ENCODE peak calls at places on chromosomes 2 and 18, in four cellular contexts. One of them, this sample, is unnamed.

GRCh38 chr18:45103319-45104070 is 422.8 kb downstream of the SETBP1 start:
- DNase-seq in cardiac fibroblast: no peak
- DNase-seq in heart right ventricle: no peak
- DNase-seq in ACHN: no peak
- DNase-seq in this sample: no peak

GRCh38 chr18:63298393-63299015 is 21.1 kb downstream of the BCL2 start:
- DNase-seq in heart right ventricle: no peak
- DNase-seq in cardiac fibroblast: no peak
- DNase-seq in ACHN: no peak
- DNase-seq in this sample: no peak

GRCh38 chr18:55337153-55337552 is 250.8 kb downstream of the TCF4 start:
- DNase-seq in heart right ventricle: no peak
- DNase-seq in cardiac fibroblast: no peak
- DNase-seq in ACHN: no peak
- DNase-seq in this sample: no peak

GRCh38 chr18:46650681-46651080 is 6.3 kb downstream of the LOXHD1 start:
- DNase-seq in cardiac fibroblast: no peak
- DNase-seq in ACHN: no peak
- DNase-seq in heart right ventricle: no peak
- DNase-seq in this sample: no peak

GRCh38 chr2:236309669-236310029 is 45.4 kb upstream of the ASB18 start:
- DNase-seq in cardiac fibroblast: peak; percentile 2
- DNase-seq in ACHN: peak; percentile 31
- DNase-seq in heart right ventricle: peak; percentile 9
- DNase-seq in this sample: peak; percentile 17

GRCh38 chr18:49224130-49224529 is 236.3 kb downstream of the DYM start:
- DNase-seq in cardiac fibroblast: no peak
- DNase-seq in ACHN: no peak
- DNase-seq in heart right ventricle: no peak
- DNase-seq in this sample: no peak

GRCh38 chr2:10688921-10689807 is 611 bp downstream of the NOL10 start:
- DNase-seq in ACHN: peak; percentile 12
- DNase-seq in cardiac fibroblast: peak; percentile 20
- DNase-seq in heart right ventricle: peak; percentile 21
- DNase-seq in this sample: peak; percentile 32

GRCh38 chr2:46984642-46985476 is 69.3 kb upstream of the MCFD2 start:
- DNase-seq in heart right ventricle: peak; percentile 54
- DNase-seq in cardiac fibroblast: peak; percentile 98
- DNase-seq in ACHN: peak; percentile 96
- DNase-seq in this sample: peak; percentile 97

GRCh38 chr2:27655155-27655951 is 8.1 kb downstream of the SUPT7L start:
- DNase-seq in cardiac fibroblast: peak; percentile 78
- DNase-seq in ACHN: peak; percentile 35
- DNase-seq in heart right ventricle: no peak
- DNase-seq in this sample: peak; percentile 72

GRCh38 chr2:111618953-111619902 is 264.8 kb downstream of the ANAPC1 start:
- DNase-seq in heart right ventricle: no peak
- DNase-seq in cardiac fibroblast: peak; percentile 28
- DNase-seq in ACHN: peak; percentile 45
- DNase-seq in this sample: peak; percentile 44

GRCh38 chr2:189570565-189570964 is 10.0 kb downstream of the SLC40A1 start:
- DNase-seq in cardiac fibroblast: peak; percentile 59
- DNase-seq in heart right ventricle: no peak
- DNase-seq in ACHN: peak; percentile 69
- DNase-seq in this sample: peak; percentile 69

GRCh38 chr2:156405586-156405985 is 30.6 kb upstream of the GPD2 start:
- DNase-seq in cardiac fibroblast: peak; percentile 56
- DNase-seq in ACHN: no peak
- DNase-seq in heart right ventricle: no peak
- DNase-seq in this sample: peak; percentile 62

GRCh38 chr2:150690870-150691269 is 203.4 kb upstream of the RND3 start:
- DNase-seq in cardiac fibroblast: peak; percentile 68
- DNase-seq in heart right ventricle: no peak
- DNase-seq in ACHN: no peak
- DNase-seq in this sample: peak; percentile 73

GRCh38 chr2:168184896-168185513 is 62.4 kb downstream of the STK39 start:
- DNase-seq in heart right ventricle: no peak
- DNase-seq in cardiac fibroblast: no peak
- DNase-seq in ACHN: no peak
- DNase-seq in this sample: no peak

GRCh38 chr2:175153-175786 is 88.6 kb downstream of the SH3YL1 start:
- DNase-seq in heart right ventricle: no peak
- DNase-seq in ACHN: no peak
- DNase-seq in cardiac fibroblast: no peak
- DNase-seq in this sample: no peak

GRCh38 chr2:160221391-160222276 is 21.6 kb upstream of the ITGB6 start:
- DNase-seq in heart right ventricle: peak; percentile 42
- DNase-seq in ACHN: peak; percentile 48
- DNase-seq in cardiac fibroblast: peak; percentile 55
- DNase-seq in this sample: peak; percentile 80

GRCh38 chr2:160405077-160405865 is 88.3 kb downstream of the RBMS1 start:
- DNase-seq in heart right ventricle: no peak
- DNase-seq in cardiac fibroblast: no peak
- DNase-seq in ACHN: no peak
- DNase-seq in this sample: no peak

GRCh38 chr2:204655626-204656025 is 110.4 kb downstream of the PARD3B start:
- DNase-seq in cardiac fibroblast: no peak
- DNase-seq in heart right ventricle: no peak
- DNase-seq in ACHN: no peak
- DNase-seq in this sample: no peak

GRCh38 chr2:84257871-84258270 is 201.2 kb downstream of the SUCLG1 start:
- DNase-seq in cardiac fibroblast: no peak
- DNase-seq in heart right ventricle: no peak
- DNase-seq in ACHN: peak; percentile 10
- DNase-seq in this sample: no peak

GRCh38 chr2:235870515-235870914 is 297.7 kb downstream of the GBX2 start:
- DNase-seq in heart right ventricle: no peak
- DNase-seq in ACHN: peak; percentile 22
- DNase-seq in cardiac fibroblast: no peak
- DNase-seq in this sample: peak; percentile 11

GRCh38 chr18:25310045-25310444 is 41.9 kb downstream of the ZNF521 start:
- DNase-seq in heart right ventricle: no peak
- DNase-seq in ACHN: peak; percentile 13
- DNase-seq in cardiac fibroblast: peak; percentile 68
- DNase-seq in this sample: peak; percentile 89

GRCh38 chr18:73980289-73980979 is 167.2 kb downstream of the FBXO15 start:
- DNase-seq in heart right ventricle: no peak
- DNase-seq in cardiac fibroblast: peak; percentile 42
- DNase-seq in ACHN: peak; percentile 43
- DNase-seq in this sample: peak; percentile 51

GRCh38 chr2:100641115-100641415 is 78.3 kb downstream of the PDCL3 start:
- DNase-seq in ACHN: no peak
- DNase-seq in heart right ventricle: no peak
- DNase-seq in cardiac fibroblast: no peak
- DNase-seq in this sample: no peak

GRCh38 chr2:20091305-20091991 is 40.0 kb upstream of the LAPTM4A start:
- DNase-seq in heart right ventricle: peak; percentile 42
- DNase-seq in cardiac fibroblast: peak; percentile 97
- DNase-seq in ACHN: peak; percentile 90
- DNase-seq in this sample: peak; percentile 97

GRCh38 chr2:65527451-65528240 is 95.2 kb upstream of the SPRED2 start:
- DNase-seq in cardiac fibroblast: no peak
- DNase-seq in heart right ventricle: no peak
- DNase-seq in ACHN: no peak
- DNase-seq in this sample: no peak

GRCh38 chr18:59269563-59270214 is 3.6 kb downstream of the RAX start:
- DNase-seq in cardiac fibroblast: no peak
- DNase-seq in ACHN: no peak
- DNase-seq in heart right ventricle: no peak
- DNase-seq in this sample: no peak

GRCh38 chr2:162282765-162283425 is 35.6 kb downstream of the IFIH1 start:
- DNase-seq in heart right ventricle: no peak
- DNase-seq in ACHN: no peak
- DNase-seq in cardiac fibroblast: peak; percentile 42
- DNase-seq in this sample: peak; percentile 48

GRCh38 chr2:19073522-19073921 is 284.9 kb downstream of the OSR1 start:
- DNase-seq in heart right ventricle: no peak
- DNase-seq in ACHN: peak; percentile 61
- DNase-seq in cardiac fibroblast: peak; percentile 60
- DNase-seq in this sample: peak; percentile 88

GRCh38 chr2:99936065-99936464 is 206.3 kb downstream of the AFF3 start:
- DNase-seq in cardiac fibroblast: no peak
- DNase-seq in ACHN: no peak
- DNase-seq in heart right ventricle: no peak
- DNase-seq in this sample: no peak